ENCODE peak calls at places on chromosomes 16 and 17, in seven cellular contexts. T is HepG2, O is GM12878, G is HCT116, I is H1, Z is SK-N-SH, J is K562. N is an unnamed sample.

GRCh38 chr16:13780406-13780805 is 139.5 kb upstream of the ERCC4 start:
- DNase-seq in T (no peak), I (no peak), G (no peak), J (no peak), Z (no peak), O (no peak), N (peak)

GRCh38 chr16:22694887-22695382 is 119.0 kb upstream of the HS3ST2 start:
- DNase-seq in G (no peak), I (no peak), T (no peak), Z (no peak), O (no peak), J (no peak), N (no peak)

GRCh38 chr17:38656959-38657823 is 17.6 kb downstream of the EPOP start:
- DNase-seq in I (no peak), T (peak), J (no peak), G (no peak), O (no peak), Z (no peak), N (no peak)

GRCh38 chr17:79164408-79164807 is 89.8 kb downstream of the ENGASE start:
- DNase-seq in J (no peak), Z (no peak), T (no peak), O (no peak), G (no peak), I (no peak), N (no peak)

GRCh38 chr16:49596119-49596518 is 222.5 kb downstream of the C16orf78 start:
- DNase-seq in J (peak), O (no peak), T (no peak), G (no peak), Z (peak), I (peak), N (no peak)

GRCh38 chr17:49196520-49196919 is 13.9 kb downstream of the GNGT2 start:
- DNase-seq in I (no peak), O (no peak), G (no peak), Z (no peak), T (no peak), J (no peak), N (no peak)

GRCh38 chr16:25633549-25633948 is 58.2 kb upstream of the HS3ST4 start:
- DNase-seq in T (peak), J (peak), I (no peak), G (peak), O (no peak), Z (no peak), N (no peak)

GRCh38 chr17:37092041-37092440 is 143.3 kb downstream of the AATF start:
- DNase-seq in Z (no peak), I (no peak), G (no peak), J (no peak), T (peak), O (no peak), N (no peak)

GRCh38 chr17:8406174-8406573 is 8.5 kb upstream of the RNF222 start:
- DNase-seq in J (no peak), T (no peak), O (no peak), I (no peak), G (no peak), Z (no peak), N (no peak)

GRCh38 chr17:48247038-48247437 is 139.5 kb downstream of the SNX11 start:
- DNase-seq in O (no peak), I (no peak), T (no peak), Z (no peak), G (no peak), J (no peak), N (no peak)

GRCh38 chr17:18921912-18922451 is 30.0 kb upstream of the SLC5A10 start:
- DNase-seq in Z (no peak), I (no peak), G (no peak), T (no peak), O (peak), J (no peak), N (no peak)

GRCh38 chr17:48804936-48805411 is 12.1 kb downstream of the TTLL6 start:
- DNase-seq in T (peak), O (no peak), Z (peak), J (peak), G (peak), I (peak), N (peak)

GRCh38 chr17:41519501-41520224 is 973 bp upstream of the KRT15 start:
- DNase-seq in G (no peak), I (no peak), Z (no peak), O (no peak), J (peak), T (no peak), N (no peak)

GRCh38 chr17:74132354-74132753 is 71.1 kb upstream of the RPL38 start:
- DNase-seq in G (no peak), I (no peak), T (no peak), J (no peak), Z (no peak), O (no peak), N (peak)

GRCh38 chr16:78976212-78976611 is 624.3 kb downstream of the MAF start:
- DNase-seq in G (no peak), J (no peak), I (no peak), T (no peak), Z (no peak), O (no peak), N (no peak)

GRCh38 chr16:67055712-67056487 is 27.0 kb downstream of the CBFB start:
- DNase-seq in J (no peak), I (no peak), T (peak), O (no peak), Z (peak), G (no peak), N (no peak)

GRCh38 chr16:49281843-49282642 is 405 bp upstream of the CBLN1 start:
- DNase-seq in J (peak), O (no peak), T (no peak), G (no peak), Z (peak), I (peak), N (peak)

GRCh38 chr16:16075463-16076399 is 126.3 kb downstream of the ABCC1 start:
- DNase-seq in I (no peak), T (no peak), Z (no peak), J (no peak), O (no peak), G (no peak), N (no peak)

GRCh38 chr17:78523939-78524655 is 53.1 kb downstream of the DNAH17 start:
- DNase-seq in I (no peak), J (no peak), Z (no peak), T (no peak), O (no peak), G (no peak), N (no peak)

GRCh38 chr17:74746376-74746775 is 2.1 kb upstream of the NHERF1 start:
- DNase-seq in Z (no peak), T (no peak), O (no peak), J (no peak), I (no peak), G (no peak), N (no peak)

GRCh38 chr16:76278976-76279375 is 1.8 kb downstream of the CNTNAP4 start:
- DNase-seq in J (no peak), I (no peak), G (no peak), Z (peak), O (no peak), T (peak), N (peak)

GRCh38 chr17:78670850-78671291 is 93.7 kb upstream of the DNAH17 start:
- DNase-seq in O (no peak), Z (no peak), J (no peak), I (no peak), T (no peak), G (no peak), N (no peak)

GRCh38 chr17:48542956-48543853 is 1.7 kb downstream of the HOXB2 start:
- DNase-seq in J (peak), I (peak), O (no peak), T (no peak), G (no peak), Z (peak), N (peak)

GRCh38 chr17:58565389-58566311 is 51.2 kb upstream of the MTMR4 start:
- DNase-seq in Z (no peak), G (no peak), J (no peak), I (no peak), O (no peak), T (no peak), N (no peak)

GRCh38 chr17:58568050-58568830 is 53.8 kb upstream of the MTMR4 start:
- DNase-seq in J (no peak), O (no peak), Z (no peak), T (no peak), I (no peak), G (no peak), N (no peak)

GRCh38 chr17:58570758-58571157 is 56.3 kb upstream of the MTMR4 start:
- DNase-seq in J (no peak), Z (no peak), T (no peak), O (no peak), I (no peak), G (no peak), N (no peak)

GRCh38 chr17:58572846-58573245 is 58.4 kb upstream of the MTMR4 start:
- DNase-seq in Z (no peak), J (peak), O (no peak), I (no peak), T (peak), G (no peak), N (no peak)

GRCh38 chr17:58569216-58569615 is 54.8 kb upstream of the MTMR4 start:
- DNase-seq in T (no peak), J (no peak), O (no peak), I (no peak), G (no peak), Z (no peak), N (no peak)
- TF ChIP-seq JUND in T (no peak), J (no peak), O (no peak), I (no peak), G (no peak), Z (no peak), N (no peak)

DNA sequence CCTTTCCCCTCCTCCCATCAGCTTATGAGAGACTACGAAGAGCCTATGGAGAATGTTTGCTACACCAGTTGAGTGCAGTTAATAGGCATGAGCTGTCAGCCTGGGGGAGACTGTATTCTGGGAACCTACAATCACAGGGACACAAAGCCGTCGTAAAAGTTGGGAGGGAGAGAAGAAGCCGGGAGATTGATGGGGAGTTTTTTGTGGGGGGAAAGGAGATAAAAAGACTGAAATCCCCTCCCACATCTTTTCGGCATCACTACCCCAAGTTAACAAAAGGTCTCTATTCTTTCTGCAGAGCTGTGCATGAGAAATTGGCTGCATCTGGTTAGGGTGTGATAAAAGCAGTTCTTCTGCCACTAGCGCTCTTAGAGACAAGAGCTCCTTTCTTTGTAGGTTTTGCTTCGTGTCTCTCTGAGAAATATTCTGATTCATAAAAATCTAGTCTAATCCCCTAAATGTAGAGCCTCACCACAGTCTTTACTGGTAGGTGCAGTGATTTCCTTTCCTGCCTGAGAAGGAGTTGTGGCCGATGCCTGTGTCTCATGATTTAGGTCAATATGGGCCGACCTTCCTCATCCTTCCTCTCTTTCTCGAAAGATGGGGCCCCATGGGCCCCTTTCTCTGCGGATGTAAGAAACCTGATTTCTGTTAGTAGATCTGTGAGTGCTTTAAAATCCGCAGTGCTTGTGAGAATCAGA is 77.4 kb downstream of the BPTF start:
- DNase-seq in Z (no peak), I (no peak), T (no peak), O (no peak), J (no peak), G (no peak), N (no peak)
- TF ChIP-seq JUND in Z (no peak), I (no peak), T (no peak), O (no peak), J (no peak), G (no peak), N (no peak)

DNA sequence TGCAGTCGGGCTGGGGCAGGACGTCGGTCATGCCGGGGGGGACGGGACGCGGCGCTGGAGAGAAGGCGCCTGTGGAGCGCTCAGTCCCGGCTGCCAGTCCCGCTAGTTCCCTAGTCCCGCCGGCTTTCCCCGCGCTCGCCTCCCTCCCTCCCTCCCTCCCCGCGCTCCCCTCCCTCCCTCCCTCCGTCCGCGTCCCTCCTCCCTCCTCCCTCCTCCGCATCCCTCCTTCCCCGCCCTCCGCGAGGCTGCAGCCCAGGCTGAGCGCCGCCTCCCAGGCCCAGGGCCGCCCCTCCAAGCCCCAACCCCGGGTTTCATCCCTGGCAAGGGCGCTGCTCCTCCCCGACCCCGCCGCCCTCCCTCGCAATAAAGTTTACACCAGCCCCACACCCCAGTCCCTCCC is 34.8 kb downstream of the TIMM22 start:
- DNase-seq in G (no peak), Z (peak), T (no peak), J (peak), O (no peak), I (peak), N (no peak)
- TF ChIP-seq JUND in G (no peak), Z (no peak), T (no peak), J (no peak), O (no peak), I (no peak), N (no peak)

GRCh38 chr16:54136276-54136625 is 150.3 kb downstream of the IRX3 start:
- DNase-seq in I (no peak), Z (no peak), O (no peak), T (no peak), J (no peak), G (no peak), N (no peak)
- TF ChIP-seq JUND in I (no peak), Z (no peak), O (no peak), T (no peak), J (no peak), G (no peak), N (no peak)

GRCh38 chr16:50846511-50846910 is 104.6 kb downstream of the CYLD start:
- DNase-seq in G (no peak), O (no peak), I (no peak), Z (no peak), T (no peak), J (no peak), N (no peak)
- TF ChIP-seq JUND in G (no peak), O (no peak), I (no peak), Z (no peak), T (no peak), J (no peak), N (no peak)

GRCh38 chr16:85754403-85754802 is 3.5 kb upstream of the C16orf74 start:
- DNase-seq in O (no peak), G (no peak), I (no peak), T (no peak), Z (no peak), J (no peak), N (no peak)

GRCh38 chr16:85753976-85754375 is 3.1 kb upstream of the C16orf74 start:
- DNase-seq in J (no peak), O (no peak), T (no peak), Z (no peak), G (no peak), I (no peak), N (no peak)

GRCh38 chr16:85753559-85753958 is 2.7 kb upstream of the C16orf74 start:
- DNase-seq in T (no peak), J (no peak), G (no peak), I (no peak), Z (no peak), O (no peak), N (peak)

GRCh38 chr16:85751665-85752501 is 987 bp upstream of the C16orf74 start:
- DNase-seq in O (no peak), Z (no peak), G (no peak), J (no peak), T (no peak), I (peak), N (no peak)

GRCh38 chr16:85752511-85753420 is 1.9 kb upstream of the C16orf74 start:
- DNase-seq in I (peak), T (peak), Z (peak), G (no peak), O (no peak), J (peak), N (peak)
- TF ChIP-seq JUND in I (no peak), T (no peak), Z (no peak), G (no peak), O (no peak), J (no peak), N (no peak)

N was measured in T47D.